ENCODE peak calls at places on chromosome 3, in five cellular contexts. M is spleen, H is GM23338, Q is stomach, D is cardiac muscle cell. R is an unnamed sample. For H3K4me1, the result is how much of the 10 kb centered on the place peaks cover.

GRCh38 chr3:50194128-50194902 is 2.9 kb downstream of the GNAT1 start:
- DNase-seq in M (peak), H (peak), Q (peak), D (peak), R (no peak)

GRCh38 chr3:159236306-159236705 is 434.5 kb downstream of the MFSD1 start:
- DNase-seq in M (no peak), H (no peak), Q (no peak), D (peak), R (no peak)

GRCh38 chr3:110881069-110881468 is 190.5 kb upstream of the NECTIN3 start:
- DNase-seq in M (no peak), H (peak), Q (peak), D (peak), R (peak)

GRCh38 chr3:50089603-50089945 is 855 bp downstream of the RBM5 start:
- DNase-seq in M (no peak), H (peak), Q (no peak), D (peak), R (no peak)

GRCh38 chr3:25448750-25449684 is 21.0 kb downstream of the RARB start:
- DNase-seq in M (peak), H (no peak), Q (peak), D (peak), R (no peak)

GRCh38 chr3:187943677-187944390 is 198.6 kb upstream of the BCL6 start:
- DNase-seq in M (no peak), H (peak), Q (no peak), D (no peak), R (no peak)

GRCh38 chr3:62670351-62670750 is 204.9 kb downstream of the CADPS start:
- DNase-seq in M (no peak), H (no peak), Q (no peak), D (peak), R (no peak)

GRCh38 chr3:26058774-26059455 is 269.0 kb downstream of the OXSM start:
- DNase-seq in M (no peak), H (no peak), Q (no peak), D (no peak), R (no peak)

GRCh38 chr3:81744366-81744765 is 17.1 kb downstream of the GBE1 start:
- DNase-seq in M (no peak), H (peak), Q (no peak), D (peak), R (no peak)

GRCh38 chr3:126245811-126246727 is 65.7 kb upstream of the ALDH1L1 start:
- DNase-seq in M (peak), H (peak), Q (peak), D (peak), R (no peak)

GRCh38 chr3:115100172-115100571 is 46.9 kb downstream of the ZBTB20 start:
- DNase-seq in M (no peak), H (peak), Q (no peak), D (peak), R (no peak)

GRCh38 chr3:111159391-111159790 is 87.8 kb downstream of the NECTIN3 start:
- DNase-seq in M (no peak), H (no peak), Q (no peak), D (peak), R (no peak)

GRCh38 chr3:123949606-123950005 is 11.4 kb downstream of the CCDC14 start:
- DNase-seq in M (no peak), H (no peak), Q (no peak), D (no peak), R (no peak)

GRCh38 chr3:119294889-119295769 is 946 bp downstream of the ARHGAP31 start:
- DNase-seq in M (peak), H (peak), Q (no peak), D (peak), R (no peak)

GRCh38 chr3:43287514-43287913 is 1.2 kb downstream of the SNRK start:
- DNase-seq in M (no peak), H (peak), Q (no peak), D (peak), R (no peak)

GRCh38 chr3:10561942-10562565 is 56.7 kb upstream of the ATP2B2 start:
- DNase-seq in M (no peak), H (no peak), Q (no peak), D (no peak), R (peak)

GRCh38 chr3:114506622-114507300 is 212.9 kb downstream of the TIGIT start:
- DNase-seq in M (no peak), H (no peak), Q (no peak), D (no peak), R (no peak)

GRCh38 chr3:73493543-73494314 is 131.0 kb downstream of the PDZRN3 start:
- DNase-seq in M (no peak), H (no peak), Q (no peak), D (peak), R (no peak)

GRCh38 chr3:181717505-181717904 is 5.8 kb downstream of the SOX2 start:
- DNase-seq in M (no peak), H (no peak), Q (no peak), D (no peak), R (no peak)

GRCh38 chr3:177345049-177345972 is 148.0 kb upstream of the TBL1XR1 start:
- DNase-seq in M (peak), H (peak), Q (peak), D (peak), R (peak)

GRCh38 chr3:20480771-20481170 is 294.8 kb upstream of the SGO1 start:
- DNase-seq in M (no peak), H (peak), Q (no peak), D (peak), R (no peak)

GRCh38 chr3:16910207-16910606 is 25.5 kb downstream of the PLCL2 start:
- DNase-seq in M (no peak), H (no peak), Q (no peak), D (no peak), R (no peak)

GRCh38 chr3:139309880-139310279 is 33.9 kb upstream of the MRPS22 start:
- DNase-seq in M (no peak), H (no peak), Q (no peak), D (peak), R (no peak)

DNA sequence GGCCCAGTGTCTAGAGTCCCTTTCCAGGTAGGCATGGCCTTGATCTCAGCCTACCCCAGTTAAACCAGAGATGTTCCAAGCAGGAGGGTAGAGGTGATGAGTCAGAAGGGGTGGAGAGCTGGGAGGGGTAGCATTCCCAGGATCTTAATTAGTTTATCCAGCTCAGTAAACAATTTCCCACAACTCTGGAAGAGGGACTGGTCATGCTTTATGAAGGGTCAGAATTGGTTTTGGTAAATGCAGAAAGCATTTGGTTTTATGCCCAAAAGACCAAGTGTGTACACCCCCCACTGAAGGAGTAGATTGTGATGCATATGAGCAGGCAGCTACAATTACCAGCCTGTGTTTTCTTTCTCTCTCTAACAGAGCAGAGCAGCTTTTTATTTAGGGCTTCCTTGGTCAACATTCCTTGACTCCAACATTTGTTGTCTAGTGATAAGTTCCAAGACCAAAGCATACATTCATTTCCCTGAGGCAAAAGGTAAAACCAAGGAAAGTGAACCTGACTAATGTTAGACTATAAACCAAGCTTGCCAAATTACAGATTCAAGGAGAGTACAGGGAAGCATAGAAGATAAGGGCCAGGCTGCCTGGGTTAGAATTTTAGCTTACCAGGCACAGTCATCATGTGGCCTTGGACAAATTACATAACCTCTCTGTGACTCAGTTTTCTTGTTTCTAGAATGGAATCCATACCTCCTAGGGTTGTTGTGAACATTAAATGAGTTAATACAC is 17.6 kb downstream of the EXOSC7 start:
- DNase-seq in M (no peak), H (no peak), Q (no peak), D (peak), R (no peak)
- H3K4me3 ChIP-seq in M (no peak), H (no peak), Q (no peak), D (no peak), R (no peak)

GRCh38 chr3:137768021-137768360 is 3.9 kb downstream of the SOX14 start:
- DNase-seq in M (no peak), H (no peak), Q (no peak), D (no peak), R (no peak)
- H3K4me1 ChIP-seq in M (half or more), H (half or more), Q (half or more), D (under half), R (under half)

GRCh38 chr3:56937580-56937979 is 122.9 kb upstream of the SPATA12 start:
- DNase-seq in M (no peak), H (no peak), Q (no peak), D (no peak), R (no peak)
- TF ChIP-seq CTCF in M (no peak), H (no peak), Q (no peak), D (no peak), R (no peak)

GRCh38 chr3:129281726-129282125 is 3.1 kb downstream of the HMCES start:
- DNase-seq in M (no peak), H (no peak), Q (no peak), D (no peak), R (no peak)
- H3K4me3 ChIP-seq in M (no peak), H (no peak), Q (no peak), D (no peak), R (no peak)

GRCh38 chr3:141394560-141394959 is 26.3 kb downstream of the ZBTB38 start:
- DNase-seq in M (no peak), H (no peak), Q (no peak), D (no peak), R (no peak)
- H3K4me1 ChIP-seq in M (under half), H (under half), Q (under half), D (under half), R (under half)

GRCh38 chr3:190697901-190698300 is 164.6 kb downstream of the GMNC start:
- DNase-seq in M (no peak), H (no peak), Q (no peak), D (peak), R (no peak)

GRCh38 chr3:190696777-190697501 is 165.6 kb downstream of the GMNC start:
- DNase-seq in M (no peak), H (peak), Q (no peak), D (peak), R (no peak)

GRCh38 chr3:190697502-190697830 is 165.0 kb downstream of the GMNC start:
- DNase-seq in M (no peak), H (no peak), Q (no peak), D (no peak), R (no peak)

GRCh38 chr3:190699784-190700183 is 162.7 kb downstream of the GMNC start:
- DNase-seq in M (no peak), H (no peak), Q (no peak), D (no peak), R (no peak)

GRCh38 chr3:190701096-190701532 is 161.4 kb downstream of the GMNC start:
- DNase-seq in M (no peak), H (peak), Q (peak), D (peak), R (no peak)
- TF ChIP-seq CTCF in M (peak), H (peak), Q (no peak), D (peak), R (peak)

R was measured in RWPE2.